ENCODE peak calls at places on chromosome 21, in nine cellular contexts. P is prostate gland, Y is breast epithelium, H is transverse colon, L is fibroblast of pulmonary artery, O is brain microvascular endothelial cell, D is cardiac fibroblast, F is hepatocyte, C is GM12865. T is an unnamed sample.

GRCh38 chr21:26811031-26811430 is 34.2 kb downstream of the ADAMTS1 start:
- DNase-seq in P (no peak), Y (no peak), D (no peak), F (no peak), O (peak; percentile 63), L (peak; percentile 17), C (no peak), H (no peak), T (no peak)

GRCh38 chr21:19237603-19238002 is 834.0 kb upstream of the TMPRSS15 start:
- DNase-seq in D (no peak), L (no peak), F (no peak), O (no peak), C (no peak), P (no peak), Y (no peak), H (no peak), T (no peak)

GRCh38 chr21:18023099-18023498 is 203.9 kb upstream of the C21orf91 start:
- DNase-seq in P (no peak), H (no peak), F (no peak), Y (no peak), D (no peak), O (no peak), L (no peak), C (no peak), T (no peak)

GRCh38 chr21:31180256-31181088 is 142.2 kb upstream of the KRTAP19-8 start:
- DNase-seq in L (peak; percentile 74), D (peak; percentile 64), P (no peak), F (peak; percentile 56), H (no peak), Y (no peak), C (peak; percentile 41), O (peak; percentile 39), T (no peak)

GRCh38 chr21:27713159-27714109 is 746.5 kb upstream of the ADAMTS5 start:
- DNase-seq in Y (no peak), C (no peak), F (no peak), L (no peak), O (no peak), D (peak; percentile 27), P (peak; percentile 59), H (peak; percentile 62), T (no peak)

GRCh38 chr21:26918318-26919065 is 48.4 kb downstream of the ADAMTS5 start:
- DNase-seq in Y (no peak), C (no peak), O (peak; percentile 61), P (no peak), L (no peak), D (peak; percentile 10), F (no peak), H (no peak), T (peak; percentile 26)

GRCh38 chr21:29264721-29265120 is 34.0 kb upstream of the BACH1 start:
- DNase-seq in Y (no peak), O (no peak), C (no peak), H (no peak), P (no peak), D (no peak), L (no peak), F (no peak), T (no peak)

GRCh38 chr21:27269646-27270045 is 302.8 kb upstream of the ADAMTS5 start:
- DNase-seq in Y (no peak), P (no peak), O (peak; percentile 94), C (no peak), H (no peak), D (peak; percentile 81), L (peak; percentile 90), F (peak; percentile 28), T (peak; percentile 69)

GRCh38 chr21:26026113-26026512 is 144.5 kb downstream of the APP start:
- DNase-seq in O (no peak), D (no peak), C (no peak), H (no peak), F (no peak), P (no peak), L (no peak), Y (no peak), T (no peak)

GRCh38 chr21:14523234-14523633 is 22.9 kb downstream of the SAMSN1 start:
- DNase-seq in Y (no peak), C (peak; percentile 77), P (no peak), O (no peak), H (no peak), F (no peak), D (no peak), L (no peak), T (no peak)

GRCh38 chr21:46161180-46161799 is 5.9 kb upstream of the FTCD start:
- DNase-seq in F (no peak), L (no peak), H (peak; percentile 5), Y (no peak), P (no peak), C (peak; percentile 1), D (no peak), O (no peak), T (no peak)

GRCh38 chr21:31236528-31236927 is 107.5 kb downstream of the TIAM1 start:
- DNase-seq in C (no peak), P (no peak), F (no peak), L (no peak), H (no peak), Y (no peak), D (no peak), O (no peak), T (no peak)

GRCh38 chr21:33936221-33937038 is 20.8 kb upstream of the ATP5PO start:
- DNase-seq in P (no peak), Y (no peak), F (no peak), D (peak; percentile 43), O (no peak), C (no peak), L (no peak), H (no peak), T (no peak)

GRCh38 chr21:26115899-26116298 is 54.7 kb downstream of the APP start:
- DNase-seq in O (peak; percentile 49), Y (no peak), F (no peak), D (peak; percentile 80), P (no peak), H (no peak), C (no peak), L (peak; percentile 90), T (peak; percentile 18)

GRCh38 chr21:27636671-27637070 is 669.8 kb upstream of the ADAMTS5 start:
- DNase-seq in D (no peak), L (no peak), O (no peak), H (no peak), C (no peak), P (no peak), Y (no peak), F (no peak), T (no peak)

GRCh38 chr21:30268608-30269197 is 14.0 kb downstream of the KRTAP24-1 start:
- DNase-seq in Y (no peak), O (no peak), H (no peak), D (no peak), L (peak; percentile 4), P (no peak), C (peak; percentile 26), F (peak; percentile 23), T (no peak)

GRCh38 chr21:33053986-33054385 is 16.0 kb upstream of the OLIG1 start:
- DNase-seq in P (no peak), O (no peak), H (no peak), L (no peak), C (no peak), D (no peak), Y (no peak), F (no peak), T (no peak)

GRCh38 chr21:21051109-21052055 is 53.2 kb downstream of the NCAM2 start:
- DNase-seq in Y (no peak), D (no peak), H (no peak), L (no peak), F (no peak), P (no peak), O (no peak), C (no peak), T (no peak)

DNA sequence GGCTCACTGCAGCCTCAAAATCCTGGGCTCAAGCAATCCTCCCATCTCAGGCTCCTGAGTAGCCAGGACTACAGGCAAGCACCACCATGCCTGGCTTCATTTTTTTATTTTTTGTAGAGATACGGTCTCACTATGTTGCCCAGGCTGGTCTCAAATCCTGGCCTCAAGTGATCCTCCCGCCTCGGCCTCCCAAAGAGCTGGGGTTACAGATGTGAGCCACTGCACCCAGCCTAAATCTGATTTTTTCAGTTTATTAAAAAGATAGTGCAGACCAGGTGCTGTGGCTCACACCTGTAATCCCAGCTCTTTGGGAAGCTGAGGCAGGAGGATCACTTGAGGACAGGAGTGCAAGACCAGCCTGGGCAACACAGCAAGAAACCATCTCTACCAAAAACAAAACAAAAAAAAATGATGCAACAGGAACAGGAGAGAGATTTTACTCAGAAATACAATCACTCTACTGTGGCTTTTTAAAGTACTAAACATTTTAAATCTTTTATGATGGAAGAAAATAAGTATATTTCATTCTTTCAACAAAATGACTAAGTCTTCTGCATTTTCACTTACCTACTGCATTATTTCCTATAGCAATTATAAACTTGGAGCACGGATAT is 1.9 kb downstream of the PSMG1 start:
- DNase-seq in D (no peak), O (no peak), P (no peak), Y (no peak), F (no peak), H (no peak), C (no peak), L (no peak), T (no peak)
- H3K4me3 ChIP-seq in D (no peak overlapping the region), O (peak overlapping the region; percentile 90), P (no peak overlapping the region), Y (no peak overlapping the region), F (no peak overlapping the region), H (no peak overlapping the region), C (no peak overlapping the region), L (peak overlapping the region; percentile 76), T (no peak overlapping the region)

GRCh38 chr21:35026617-35027557 is 22.2 kb downstream of the RUNX1 start:
- DNase-seq in P (no peak), C (peak; percentile 74), H (peak; percentile 71), F (peak; percentile 73), O (peak; percentile 62), L (peak; percentile 69), Y (no peak), D (peak; percentile 69), T (no peak)
- TF ChIP-seq CTCF in P (no peak), C (no peak), H (no peak), F (no peak), O (no peak), L (no peak), Y (no peak), D (no peak), T (peak; percentile 1)

DNA sequence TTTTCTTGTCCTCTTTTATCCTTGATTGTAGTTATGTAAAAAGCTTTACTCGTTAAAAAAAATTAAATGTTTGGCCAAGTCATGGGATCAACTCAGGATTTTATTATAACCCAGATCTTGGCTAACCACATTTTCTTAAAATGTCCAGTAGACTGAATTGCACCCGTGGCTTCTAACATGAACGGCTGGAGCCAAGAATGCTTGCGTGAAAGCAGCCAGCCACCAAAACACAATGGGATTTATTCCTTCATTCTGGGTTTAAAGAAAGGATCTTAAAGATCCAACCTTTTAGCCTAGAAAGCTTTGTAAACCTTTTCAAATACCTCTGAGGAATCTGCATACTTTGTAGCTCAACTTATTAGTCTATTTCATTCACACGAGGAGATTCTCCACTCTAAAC is 404.4 kb downstream of the USP25 start:
- DNase-seq in H (no peak), D (no peak), F (no peak), L (no peak), O (no peak), C (no peak), Y (no peak), P (no peak), T (no peak)
- H3K4me3 ChIP-seq in H (no peak overlapping the region), D (no peak overlapping the region), F (no peak overlapping the region), L (no peak overlapping the region), O (no peak overlapping the region), C (no peak overlapping the region), Y (no peak overlapping the region), P (no peak overlapping the region), T (no peak overlapping the region)

DNA sequence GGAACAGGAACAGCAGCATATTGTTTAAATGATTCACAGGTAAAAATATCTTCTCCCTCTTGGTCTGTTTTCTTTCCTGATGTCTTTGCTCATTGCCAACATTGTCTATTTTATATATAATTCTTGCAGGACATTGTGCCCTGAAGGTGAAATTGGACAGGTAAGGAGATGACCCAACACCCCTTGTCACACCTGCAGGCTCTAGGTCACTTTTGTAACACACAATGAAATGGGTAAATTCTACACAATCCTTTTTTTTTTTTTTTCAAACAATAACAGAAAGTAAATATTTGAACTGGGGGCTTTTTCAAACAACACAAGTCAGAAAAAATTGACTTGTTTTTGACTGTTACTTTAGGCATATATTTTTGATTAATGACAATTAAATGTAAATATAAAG is 62.9 kb upstream of the ERG start:
- DNase-seq in L (no peak), C (no peak), O (no peak), Y (no peak), P (no peak), D (no peak), H (no peak), F (no peak), T (no peak)
- TF ChIP-seq CTCF in L (no peak), C (no peak), O (no peak), Y (no peak), P (no peak), D (no peak), H (no peak), F (no peak), T (no peak)